ENCODE peak calls at places on chromosomes 13 and 19, in five cellular contexts. M, G, S, B and H are unnamed samples.

GRCh38 chr13:40590112-40590862 is 76.2 kb downstream of the FOXO1 start:
- DNase-seq in G (no peak), S (no peak), M (peak; percentile 32), B (no peak), H (no peak)

GRCh38 chr13:50838031-50838430 is 5.5 kb downstream of the DLEU7 start:
- DNase-seq in M (no peak), S (no peak), B (no peak), G (no peak), H (no peak)

GRCh38 chr13:103525530-103525929 is 459.3 kb upstream of the SLC10A2 start:
- DNase-seq in G (no peak), S (no peak), B (no peak), M (no peak), H (no peak)

GRCh38 chr19:18475004-18475453 is 37.1 kb upstream of the ISYNA1 start:
- DNase-seq in G (no peak), B (no peak), S (no peak), M (no peak), H (no peak)

GRCh38 chr13:43132911-43133310 is 109.5 kb downstream of the DNAJC15 start:
- DNase-seq in S (no peak), G (no peak), M (no peak), B (no peak), H (no peak)

GRCh38 chr13:99972190-99972731 is 694 bp upstream of the ZIC5 start:
- DNase-seq in B (no peak), G (no peak), M (no peak), S (no peak), H (peak; percentile 43)

GRCh38 chr19:1618157-1619093 is 13.2 kb upstream of the UQCR11 start:
- DNase-seq in M (peak; percentile 25), G (peak; percentile 41), B (peak; percentile 73), S (no peak), H (peak; percentile 83)

GRCh38 chr19:49473868-49474544 is at the start of gene FLT3LG:
- DNase-seq in G (peak; percentile 92), B (peak; percentile 94), M (peak; percentile 75), S (peak; percentile 81), H (peak; percentile 68)

GRCh38 chr19:8494158-8494557 is 8.3 kb downstream of the PRAM1 start:
- DNase-seq in S (no peak), B (peak; percentile 87), G (no peak), M (no peak), H (no peak)

GRCh38 chr19:4393947-4394590 is 6.3 kb downstream of the SH3GL1 start:
- DNase-seq in B (peak; percentile 15), S (no peak), G (no peak), M (no peak), H (no peak)

GRCh38 chr19:21569497-21569870 is 64.1 kb downstream of the ZNF429 start:
- DNase-seq in M (peak; percentile 6), G (peak; percentile 27), S (peak; percentile 36), B (peak; percentile 89), H (no peak)

GRCh38 chr13:26021516-26021915 is 30.3 kb downstream of the SHISA2 start:
- DNase-seq in M (no peak), S (no peak), B (no peak), G (no peak), H (no peak)

GRCh38 chr13:67438465-67438864 is 208.3 kb upstream of the PCDH9 start:
- DNase-seq in G (no peak), S (no peak), M (no peak), B (no peak), H (no peak)

GRCh38 chr13:110226051-110226562 is 80.8 kb downstream of the COL4A1 start:
- DNase-seq in S (no peak), B (no peak), G (no peak), M (no peak), H (no peak)

GRCh38 chr13:59346861-59347470 is 816.8 kb downstream of the DIAPH3 start:
- DNase-seq in B (no peak), G (no peak), M (no peak), S (no peak), H (peak; percentile 42)

GRCh38 chr13:51821666-51822065 is 17.7 kb upstream of the DHRS12 start:
- DNase-seq in M (no peak), B (no peak), G (no peak), S (no peak), H (no peak)

GRCh38 chr19:45020071-45020470 is 18.8 kb upstream of the CLASRP start:
- DNase-seq in M (no peak), G (no peak), S (no peak), B (no peak), H (no peak)

GRCh38 chr13:66162470-66162869 is 1067.7 kb downstream of the PCDH9 start:
- DNase-seq in G (no peak), B (no peak), M (no peak), S (no peak), H (no peak)

GRCh38 chr13:24217601-24218281 is 57.2 kb downstream of the SPATA13 start:
- DNase-seq in B (peak; percentile 76), G (no peak), S (no peak), M (no peak), H (peak; percentile 53)

GRCh38 chr13:51997641-51998330 is 13.5 kb downstream of the ATP7B start:
- DNase-seq in S (no peak), B (no peak), M (no peak), G (no peak), H (peak; percentile 62)